ENCODE peak calls at places on chromosomes 5 and 9, in five cellular contexts. D is thoracic aorta, B is astrocyte, M is SJSA1, I is trophoblast cell. S is an unnamed sample.

GRCh38 chr5:142701673-142702311 is 15.9 kb upstream of the FGF1 start:
- DNase-seq in B (no peak), I (no peak), M (no peak), D (no peak), S (no peak)

GRCh38 chr5:147140558-147140957 is 94.3 kb upstream of the STK32A start:
- DNase-seq in M (no peak), B (no peak), I (no peak), D (no peak), S (no peak)

GRCh38 chr9:101365181-101365580 is 19.6 kb downstream of the BAAT start:
- DNase-seq in I (no peak), D (no peak), M (no peak), B (peak; percentile 17), S (no peak)

GRCh38 chr9:86767373-86767772 is 179.9 kb downstream of the GAS1 start:
- DNase-seq in B (peak; percentile 42), M (no peak), I (peak; percentile 59), D (no peak), S (no peak)

GRCh38 chr9:72356019-72356653 is 8.9 kb downstream of the ZFAND5 start:
- DNase-seq in B (no peak), D (no peak), M (no peak), I (no peak), S (no peak)

GRCh38 chr9:13568851-13569618 is 289.5 kb upstream of the MPDZ start:
- DNase-seq in I (no peak), M (no peak), D (no peak), B (no peak), S (no peak)

GRCh38 chr9:33939924-33940874 is 108.5 kb downstream of the UBAP2 start:
- DNase-seq in B (no peak), I (no peak), M (no peak), D (no peak), S (no peak)

GRCh38 chr9:16266648-16267276 is 603.7 kb downstream of the BNC2 start:
- DNase-seq in M (no peak), B (no peak), I (no peak), D (no peak), S (peak; percentile 74)

GRCh38 chr5:169126376-169127043 is 174.4 kb downstream of the SLIT3 start:
- DNase-seq in M (no peak), I (no peak), D (no peak), B (peak; percentile 46), S (peak; percentile 17)

GRCh38 chr9:137150485-137151060 is 11.6 kb downstream of the GRIN1 start:
- DNase-seq in I (peak; percentile 12), M (peak; percentile 76), B (no peak), D (no peak), S (peak; percentile 79)

GRCh38 chr9:23322392-23322791 is 503.6 kb downstream of the ELAVL2 start:
- DNase-seq in M (no peak), D (no peak), B (no peak), I (no peak), S (no peak)

GRCh38 chr9:1001838-1002237 is 25.4 kb downstream of the DMRT3 start:
- DNase-seq in B (no peak), D (no peak), I (no peak), M (no peak), S (no peak)

GRCh38 chr5:30539004-30539634 is 654.4 kb upstream of the CDH6 start:
- DNase-seq in I (no peak), B (peak; percentile 63), M (no peak), D (no peak), S (peak; percentile 69)

GRCh38 chr5:62093981-62094380 is 212.0 kb upstream of the KIF2A start:
- DNase-seq in I (no peak), D (no peak), M (no peak), B (peak; percentile 60), S (peak; percentile 44)

GRCh38 chr9:137001857-137002645 is 5.7 kb upstream of the CLIC3 start:
- DNase-seq in B (no peak), I (no peak), D (no peak), M (no peak), S (no peak)

GRCh38 chr9:72954431-72955420 is 1.9 kb upstream of the ALDH1A1 start:
- DNase-seq in M (no peak), I (no peak), D (no peak), B (no peak), S (no peak)

GRCh38 chr5:173764321-173765029 is 123.7 kb upstream of the CPEB4 start:
- DNase-seq in M (peak; percentile 97), B (peak; percentile 93), I (peak; percentile 95), D (peak; percentile 54), S (peak; percentile 98)

GRCh38 chr5:72314571-72315172 is 5.4 kb downstream of the MRPS27 start:
- DNase-seq in I (no peak), D (no peak), B (peak; percentile 78), M (peak; percentile 74), S (peak; percentile 77)

GRCh38 chr5:138188632-138189031 is 9.7 kb downstream of the KIF20A start:
- DNase-seq in D (no peak), M (no peak), B (no peak), I (no peak), S (no peak)

GRCh38 chr9:95620722-95621121 is 104.0 kb upstream of the PTCH1 start:
- DNase-seq in M (no peak), I (no peak), D (no peak), B (no peak), S (no peak)

GRCh38 chr9:96100385-96100978 is 201.5 kb downstream of the HSD17B3 start:
- DNase-seq in I (no peak), B (no peak), D (no peak), M (peak; percentile 73), S (peak; percentile 15)

GRCh38 chr9:75699017-75699416 is 191.5 kb upstream of the PCSK5 start:
- DNase-seq in M (no peak), D (no peak), I (no peak), B (no peak), S (no peak)

GRCh38 chr9:25636026-25636425 is 42.2 kb downstream of the TUSC1 start:
- DNase-seq in M (no peak), I (no peak), B (no peak), D (no peak), S (no peak)

GRCh38 chr5:138316355-138316754 is 15.2 kb downstream of the CDC25C start:
- DNase-seq in D (no peak), M (no peak), I (no peak), B (no peak), S (no peak)

GRCh38 chr5:166962470-166962869 is 1329.0 kb upstream of the WWC1 start:
- DNase-seq in M (no peak), D (no peak), B (no peak), I (no peak), S (no peak)

GRCh38 chr5:102589661-102590060 is 90.9 kb upstream of the SLCO6A1 start:
- DNase-seq in D (no peak), I (no peak), M (no peak), B (no peak), S (no peak)

DNA sequence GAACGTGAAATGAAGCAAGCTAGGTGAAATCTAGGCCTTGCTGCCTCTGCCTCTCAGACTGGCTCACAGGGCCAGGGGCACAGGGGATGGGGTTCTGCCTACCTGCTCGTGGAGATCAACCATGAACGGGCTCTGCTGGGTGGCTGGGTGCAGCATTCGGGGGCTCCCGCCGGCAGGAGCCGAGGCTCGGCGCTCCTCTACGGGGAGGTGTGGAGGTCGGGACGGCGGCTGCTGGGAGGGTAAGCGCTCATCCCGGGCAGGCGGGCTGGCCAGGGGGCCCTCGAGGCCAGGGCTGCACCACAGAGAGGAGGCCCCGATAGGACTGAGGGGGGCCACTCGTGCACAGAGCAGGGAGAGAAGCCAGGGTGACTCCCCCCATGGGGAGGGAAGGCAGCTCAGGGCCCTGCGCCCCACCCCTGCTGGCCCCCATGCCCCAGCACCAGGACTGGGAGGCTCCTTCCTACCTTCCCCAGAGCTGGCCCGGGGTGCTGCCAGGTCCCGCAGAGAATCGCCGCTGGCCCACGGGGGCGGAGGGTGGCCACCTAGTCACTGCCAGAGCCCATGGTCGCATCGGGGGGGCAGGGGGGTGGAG is 5.2 kb downstream of the RNF44 start:
- DNase-seq in M (no peak), I (no peak), B (no peak), D (no peak), S (no peak)
- H3K36me3 ChIP-seq in M (peaks cover 31% of the 10 kb centered on the region), I (peaks cover 60% of the 10 kb centered on the region), B (no peaks in the 10 kb centered on the region), D (peaks cover 35% of the 10 kb centered on the region), S (peaks cover 79% of the 10 kb centered on the region)

DNA sequence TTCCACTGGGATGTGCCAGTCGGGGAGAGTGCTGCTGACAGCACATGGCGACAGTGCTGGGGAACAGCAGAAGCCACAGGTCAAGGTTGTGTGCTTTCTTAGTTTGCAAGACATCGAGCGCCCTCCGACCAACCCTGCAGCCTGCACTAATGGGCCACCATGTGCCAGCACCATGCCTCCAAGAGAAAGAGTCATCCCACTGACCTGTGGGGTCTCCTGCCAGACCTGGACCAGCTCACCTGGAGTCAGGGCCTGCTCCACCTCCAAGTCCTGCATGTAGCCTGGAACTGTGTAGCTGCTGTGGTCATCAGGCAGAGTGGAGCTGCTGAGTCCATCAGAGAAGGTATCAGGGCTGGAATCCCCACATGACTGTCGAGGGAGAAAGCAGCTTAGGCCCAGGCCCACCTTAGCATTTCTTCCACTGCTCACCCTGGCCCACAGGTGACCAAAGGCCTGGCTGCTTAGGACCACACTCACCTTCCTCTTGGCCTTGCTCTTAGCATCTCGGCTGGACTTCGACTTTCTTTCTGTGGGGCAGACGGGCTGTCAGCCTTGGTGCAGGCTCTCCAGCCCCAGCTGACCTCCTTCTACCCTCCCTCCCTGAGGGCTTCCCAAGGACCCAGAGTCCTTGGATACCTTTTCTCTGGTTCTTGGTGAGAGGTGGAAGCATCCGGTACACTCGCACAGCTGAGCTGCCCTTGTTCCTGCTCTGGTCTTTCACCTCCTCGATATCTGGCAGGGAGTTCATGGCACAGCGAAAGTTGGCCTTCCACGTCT is 4.1 kb downstream of the IRF1 start:
- DNase-seq in D (no peak), M (no peak), B (no peak), I (no peak), S (no peak)
- H3K36me3 ChIP-seq in D (peaks cover 22% of the 10 kb centered on the region), M (peaks cover 86% of the 10 kb centered on the region), B (peaks cover 27% of the 10 kb centered on the region), I (peaks cover 22% of the 10 kb centered on the region), S (peaks cover 67% of the 10 kb centered on the region)

GRCh38 chr5:65822696-65823095 is 100.7 kb downstream of the NLN start:
- DNase-seq in M (no peak), D (no peak), B (no peak), I (no peak), S (no peak)
- H3K36me3 ChIP-seq in M (peaks cover 3% of the 10 kb centered on the region), D (no peaks in the 10 kb centered on the region), B (peaks cover 2% of the 10 kb centered on the region), I (no peaks in the 10 kb centered on the region), S (peaks cover 17% of the 10 kb centered on the region)

DNA sequence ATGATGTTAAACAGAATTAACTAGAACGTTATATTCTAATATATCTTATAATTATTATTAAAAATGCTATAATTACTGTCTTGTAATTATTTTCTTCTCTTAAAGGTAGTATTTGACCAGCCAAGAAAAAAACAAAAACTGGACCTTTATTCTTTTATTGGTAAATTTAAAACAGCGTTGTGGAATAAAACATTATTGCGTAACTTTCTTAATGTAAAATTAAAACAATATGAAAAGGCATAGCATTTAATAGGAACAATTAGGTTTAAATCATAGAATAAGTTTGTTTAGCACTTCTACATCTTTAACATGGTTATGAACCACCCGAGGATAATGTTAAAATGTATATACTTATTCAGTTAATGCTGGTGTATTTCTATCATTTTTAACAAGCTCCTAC is 574.5 kb upstream of the CDH18 start:
- DNase-seq in B (no peak), I (no peak), M (no peak), D (no peak), S (no peak)
- H3K36me3 ChIP-seq in B (no peaks in the 10 kb centered on the region), I (no peaks in the 10 kb centered on the region), M (no peaks in the 10 kb centered on the region), D (no peaks in the 10 kb centered on the region), S (no peaks in the 10 kb centered on the region)

DNA sequence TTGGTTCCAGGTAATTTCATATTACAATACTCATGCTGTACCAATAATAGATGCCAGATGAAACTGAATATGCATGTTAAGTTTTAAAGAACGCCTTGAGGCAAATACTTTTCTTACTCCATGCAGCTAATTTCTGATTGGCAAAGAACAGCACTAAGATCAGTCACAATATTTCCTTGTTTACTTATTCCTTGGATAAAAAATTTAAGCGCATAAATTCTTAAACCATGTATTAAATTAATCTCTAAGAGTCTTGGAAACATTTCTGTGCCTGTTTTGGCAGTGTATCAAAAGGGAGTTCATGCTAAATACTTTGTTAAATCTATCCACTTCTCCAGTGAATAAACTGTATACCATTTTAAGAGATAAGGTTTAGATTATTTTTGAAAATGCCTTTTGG is 173.5 kb downstream of the SLC12A2 start:
- DNase-seq in M (no peak), I (no peak), D (no peak), B (no peak), S (no peak)
- H3K36me3 ChIP-seq in M (no peaks in the 10 kb centered on the region), I (peaks cover 11% of the 10 kb centered on the region), D (no peaks in the 10 kb centered on the region), B (no peaks in the 10 kb centered on the region), S (no peaks in the 10 kb centered on the region)